ENCODE peak calls at places on chromosomes 1 and 21, in four cellular contexts. R is HS-5; V is Ammon's horn; J is stimulated activated CD8-positive, alpha-beta memory T cell treated with anti-CD3 and anti-CD28 coated beads, Interleukin-12 subunit alpha, Interleukin-12 subunit beta, amount 100 ng/mL, for 4 hours. Q is an unnamed sample.

GRCh38 chr1:47986741-47987140 is 10.4 kb downstream of the TRABD2B start:
- DNase-seq in R (no peak), V (no peak), J (no peak), Q (no peak)

GRCh38 chr1:181931873-181932272 is 129.6 kb downstream of the ZNF648 start:
- DNase-seq in R (no peak), V (no peak), J (no peak), Q (no peak)

GRCh38 chr1:154974086-154974807 is at the start of gene CKS1B:
- DNase-seq in R (peak), V (peak), J (peak), Q (peak)

GRCh38 chr1:235739631-235740030 is 90.0 kb upstream of the GNG4 start:
- DNase-seq in R (no peak), V (no peak), J (no peak), Q (no peak)

GRCh38 chr1:56123421-56123820 is 455.9 kb downstream of the PLPP3 start:
- DNase-seq in R (peak), V (no peak), J (no peak), Q (no peak)

GRCh38 chr1:240691521-240692338 is 79.8 kb upstream of the GREM2 start:
- DNase-seq in R (no peak), V (peak), J (no peak), Q (peak)

GRCh38 chr1:182120411-182121258 is 59.1 kb upstream of the ZNF648 start:
- DNase-seq in R (no peak), V (peak), J (no peak), Q (peak)

GRCh38 chr21:38965910-38966504 is 160.3 kb downstream of the ETS2 start:
- DNase-seq in R (no peak), V (no peak), J (no peak), Q (no peak)

GRCh38 chr1:221025391-221026355 is 146.4 kb downstream of the HLX start:
- DNase-seq in R (no peak), V (no peak), J (no peak), Q (no peak)

GRCh38 chr1:32894681-32895080 is 6.5 kb downstream of the TMEM54 start:
- DNase-seq in R (no peak), V (no peak), J (no peak), Q (no peak)

GRCh38 chr1:84253891-84254290 is 47.6 kb upstream of the SAMD13 start:
- DNase-seq in R (peak), V (peak), J (no peak), Q (peak)

GRCh38 chr1:104636581-104636980 is 886.9 kb downstream of the AMY1C start:
- DNase-seq in R (peak), V (no peak), J (no peak), Q (no peak)

GRCh38 chr1:182229907-182230522 is 161.6 kb downstream of the GLUL start:
- DNase-seq in R (no peak), V (no peak), J (no peak), Q (no peak)

GRCh38 chr1:89576016-89576415 is 51.4 kb downstream of the LRRC8B start:
- DNase-seq in R (no peak), V (no peak), J (no peak), Q (no peak)

GRCh38 chr1:31788825-31789256 is 24.7 kb upstream of the ADGRB2 start:
- DNase-seq in R (peak), V (peak), J (no peak), Q (no peak)

GRCh38 chr1:81149649-81150335 is 650.9 kb upstream of the ADGRL2 start:
- DNase-seq in R (no peak), V (no peak), J (no peak), Q (no peak)

GRCh38 chr1:209884665-209885117 is 53.3 kb upstream of the SYT14 start:
- DNase-seq in R (peak), V (peak), J (no peak), Q (no peak)

GRCh38 chr1:177927021-177927596 is 42.7 kb downstream of the SEC16B start:
- DNase-seq in R (peak), V (no peak), J (no peak), Q (no peak)

GRCh38 chr1:200290010-200290685 is 119.7 kb downstream of the ZNF281 start:
- DNase-seq in R (no peak), V (no peak), J (no peak), Q (peak)

GRCh38 chr21:32524010-32524719 is 61.2 kb downstream of the TCP10L start:
- DNase-seq in R (peak), V (no peak), J (no peak), Q (no peak)

GRCh38 chr1:90724361-90724760 is 7.3 kb upstream of the BARHL2 start:
- DNase-seq in R (no peak), V (no peak), J (no peak), Q (no peak)

GRCh38 chr1:205568469-205569361 is 63.1 kb downstream of the ELK4 start:
- DNase-seq in R (no peak), V (no peak), J (no peak), Q (no peak)

GRCh38 chr1:187641463-187641862 is 812.7 kb downstream of the PLA2G4A start:
- DNase-seq in R (no peak), V (no peak), J (no peak), Q (no peak)

GRCh38 chr1:19209439-19209989 is 552 bp downstream of the UBR4 start:
- DNase-seq in R (peak), V (peak), J (no peak), Q (peak)

GRCh38 chr21:17673261-17674020 is 60.7 kb upstream of the BTG3 start:
- DNase-seq in R (no peak), V (no peak), J (no peak), Q (no peak)

GRCh38 chr1:205939690-205940330 is 3.4 kb downstream of the SLC26A9 start:
- DNase-seq in R (no peak), V (no peak), J (no peak), Q (no peak)

GRCh38 chr21:33121715-33122475 is 52.0 kb downstream of the OLIG1 start:
- DNase-seq in R (no peak), V (no peak), J (no peak), Q (peak)

GRCh38 chr1:4778056-4778455 is 123.6 kb downstream of the AJAP1 start:
- DNase-seq in R (no peak), V (peak), J (no peak), Q (peak)

GRCh38 chr1:158116311-158116710 is 64.4 kb upstream of the CD1D start:
- DNase-seq in R (no peak), V (no peak), J (no peak), Q (no peak)

Q was measured in midbrain.